ENCODE peak calls at places on chromosomes 3 and 15, in six cellular contexts. X is CD8-positive, alpha-beta T cell; T is esophagus muscularis mucosa; P is bronchial epithelial cell; R is gastrocnemius medialis; S is heart left ventricle. H is an unnamed sample. For H3K36me3 and H3K27me3, the result is how much of the 10 kb centered on the place peaks cover.

GRCh38 chr15:36133686-36134085 is 445.7 kb upstream of the CDIN1 start:
- DNase-seq in X (no peak), T (no peak), P (no peak), R (no peak), S (no peak), H (no peak)

GRCh38 chr3:71047616-71048531 is 535.7 kb downstream of the FOXP1 start:
- DNase-seq in X (no peak), T (peak), P (no peak), R (no peak), S (no peak), H (no peak)

GRCh38 chr3:27715863-27716262 is 6.3 kb downstream of the EOMES start:
- DNase-seq in X (no peak), T (no peak), P (no peak), R (no peak), S (no peak), H (no peak)

GRCh38 chr3:69558912-69559311 is 173.0 kb upstream of the FRMD4B start:
- DNase-seq in X (no peak), T (no peak), P (peak), R (peak), S (no peak), H (no peak)

GRCh38 chr3:111582114-111582461 is 13.1 kb downstream of the ZBED2 start:
- DNase-seq in X (no peak), T (no peak), P (peak), R (no peak), S (no peak), H (no peak)

GRCh38 chr15:62977952-62978811 is 64.4 kb upstream of the TPM1 start:
- DNase-seq in X (no peak), T (no peak), P (peak), R (no peak), S (no peak), H (no peak)

GRCh38 chr3:14909250-14909649 is 38.1 kb upstream of the NR2C2 start:
- DNase-seq in X (no peak), T (no peak), P (no peak), R (no peak), S (no peak), H (no peak)

GRCh38 chr3:8517490-8517889 is 15.9 kb downstream of the LMCD1 start:
- DNase-seq in X (no peak), T (no peak), P (no peak), R (no peak), S (no peak), H (no peak)

GRCh38 chr15:88391006-88391405 is 76.2 kb downstream of the MRPL46 start:
- DNase-seq in X (no peak), T (no peak), P (no peak), R (no peak), S (no peak), H (no peak)

GRCh38 chr3:126996905-126997304 is 14.0 kb downstream of the PLXNA1 start:
- DNase-seq in X (no peak), T (no peak), P (peak), R (no peak), S (no peak), H (peak)

GRCh38 chr3:128309026-128309425 is 155.7 kb downstream of the EEFSEC start:
- DNase-seq in X (no peak), T (peak), P (no peak), R (no peak), S (no peak), H (no peak)

GRCh38 chr3:64143399-64144130 is 81.7 kb downstream of the PRICKLE2 start:
- DNase-seq in X (no peak), T (no peak), P (peak), R (no peak), S (no peak), H (no peak)

GRCh38 chr3:23807161-23808015 is 1.6 kb downstream of the UBE2E1 start:
- DNase-seq in X (no peak), T (no peak), P (peak), R (peak), S (no peak), H (no peak)

GRCh38 chr15:88902846-88903245 is 7.5 kb upstream of the HAPLN3 start:
- DNase-seq in X (no peak), T (no peak), P (no peak), R (no peak), S (no peak), H (no peak)

GRCh38 chr15:48131324-48131723 is 10.5 kb downstream of the SLC24A5 start:
- DNase-seq in X (no peak), T (no peak), P (no peak), R (no peak), S (no peak), H (no peak)

GRCh38 chr3:42189746-42190145 is 76.2 kb downstream of the CCK start:
- DNase-seq in X (no peak), T (no peak), P (no peak), R (no peak), S (no peak), H (no peak)

GRCh38 chr3:52052831-52053306 is 3.5 kb downstream of the DUSP7 start:
- DNase-seq in X (peak), T (peak), P (peak), R (peak), S (peak), H (peak)
- TF ChIP-seq CTCF in X (no peak), T (peak), P (peak), R (peak), S (peak), H (peak)

DNA sequence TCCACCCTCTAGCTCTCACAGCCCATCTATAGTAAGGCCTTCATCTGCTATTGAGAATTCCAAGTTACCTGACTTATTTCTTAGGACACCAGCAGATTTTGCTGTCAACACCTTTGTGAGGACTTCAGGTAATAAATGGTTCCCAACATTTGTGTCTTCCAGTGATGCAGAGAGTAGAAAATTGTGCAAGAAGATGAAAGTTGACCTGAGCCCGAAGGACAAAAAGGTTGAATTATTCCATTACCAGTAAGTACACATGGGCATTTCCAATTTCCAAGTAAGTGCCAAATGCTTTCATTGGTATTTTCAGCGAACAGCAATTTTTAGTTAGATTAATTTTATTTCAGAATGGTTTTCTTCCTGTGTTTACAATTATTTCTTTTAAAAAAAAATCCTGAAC is 35.4 kb downstream of the PDIA5 start:
- DNase-seq in X (no peak), T (no peak), P (no peak), R (no peak), S (no peak), H (no peak)
- H3K36me3 ChIP-seq in X (under half), T (under half), P (under half), R (under half), S (under half), H (under half)

GRCh38 chr3:62665627-62666433 is 209.4 kb downstream of the CADPS start:
- DNase-seq in X (no peak), T (no peak), P (peak), R (peak), S (peak), H (no peak)
- H3K27me3 ChIP-seq in X (under half), T (under half), P (under half), R (under half), S (under half), H (under half)

GRCh38 chr3:53347261-53348064 is at the start of gene DCP1A:
- DNase-seq in X (peak), T (peak), P (peak), R (peak), S (peak), H (peak)
- TF ChIP-seq CTCF in X (no peak), T (no peak), P (no peak), R (no peak), S (no peak), H (no peak)

GRCh38 chr3:47856669-47857068 is 53.7 kb downstream of the DHX30 start:
- DNase-seq in X (no peak), T (no peak), P (no peak), R (peak), S (no peak), H (no peak)
- H3K36me3 ChIP-seq in X (under half), T (half or more), P (under half), R (under half), S (under half), H (under half)

GRCh38 chr3:38990621-38991020 is 61.1 kb downstream of the SCN11A start:
- DNase-seq in X (no peak), T (no peak), P (no peak), R (no peak), S (no peak), H (no peak)

GRCh38 chr3:38986901-38987300 is 64.8 kb downstream of the SCN11A start:
- DNase-seq in X (no peak), T (peak), P (peak), R (no peak), S (no peak), H (no peak)

GRCh38 chr3:38989932-38990510 is 61.7 kb downstream of the SCN11A start:
- DNase-seq in X (no peak), T (no peak), P (no peak), R (no peak), S (no peak), H (no peak)

GRCh38 chr3:38987456-38987855 is 64.3 kb downstream of the SCN11A start:
- DNase-seq in X (no peak), T (peak), P (no peak), R (no peak), S (no peak), H (no peak)

GRCh38 chr3:38988955-38989354 is 62.8 kb downstream of the SCN11A start:
- DNase-seq in X (no peak), T (peak), P (no peak), R (no peak), S (no peak), H (no peak)
- H3K27me3 ChIP-seq in X (under half), T (under half), P (under half), R (under half), S (under half), H (under half)

H was measured in thoracic aorta.